ENCODE peak calls at places on chromosomes 4 and X, in nine cellular contexts. One of them, this sample, is unnamed.
A peak's percentile ranks its signal among the peaks of the same experiment; 100 is the strongest.

GRCh38 chr4:156778606-156779005 is 193.0 kb downstream of the PDGFC start:
- DNase-seq in stomach: no peak
- DNase-seq in sigmoid colon: no peak
- DNase-seq in H1: no peak
- DNase-seq in GM12878: no peak
- DNase-seq in HCT116: no peak
- DNase-seq in HL-60: no peak
- DNase-seq in breast epithelium: no peak
- DNase-seq in prostate gland: no peak
- DNase-seq in this sample: no peak

GRCh38 chr4:182752158-182752910 is 164.9 kb downstream of the DCTD start:
- DNase-seq in stomach: no peak
- DNase-seq in sigmoid colon: no peak
- DNase-seq in H1: no peak
- DNase-seq in GM12878: no peak
- DNase-seq in HCT116: no peak
- DNase-seq in HL-60: no peak
- DNase-seq in breast epithelium: no peak
- DNase-seq in prostate gland: no peak
- DNase-seq in this sample: no peak

GRCh38 chrX:110541266-110541665 is 182.6 kb downstream of the RTL9 start:
- DNase-seq in stomach: no peak
- DNase-seq in sigmoid colon: no peak
- DNase-seq in H1: no peak
- DNase-seq in GM12878: no peak
- DNase-seq in HCT116: no peak
- DNase-seq in HL-60: no peak
- DNase-seq in breast epithelium: no peak
- DNase-seq in prostate gland: no peak
- DNase-seq in this sample: no peak

GRCh38 chrX:44494357-44494756 is 48.3 kb downstream of the FUNDC1 start:
- DNase-seq in stomach: no peak
- DNase-seq in sigmoid colon: no peak
- DNase-seq in H1: no peak
- DNase-seq in GM12878: no peak
- DNase-seq in HCT116: no peak
- DNase-seq in HL-60: no peak
- DNase-seq in breast epithelium: no peak
- DNase-seq in prostate gland: no peak
- DNase-seq in this sample: no peak

GRCh38 chr4:122873752-122874151 is 47.1 kb downstream of the FGF2 start:
- DNase-seq in stomach: no peak
- DNase-seq in sigmoid colon: no peak
- DNase-seq in H1: no peak
- DNase-seq in GM12878: no peak
- DNase-seq in HCT116: no peak
- DNase-seq in HL-60: no peak
- DNase-seq in breast epithelium: no peak
- DNase-seq in prostate gland: no peak
- DNase-seq in this sample: no peak

GRCh38 chr4:55851885-55852284 is 1.6 kb upstream of the EXOC1 start:
- DNase-seq in stomach: no peak
- DNase-seq in sigmoid colon: no peak
- DNase-seq in H1: no peak
- DNase-seq in GM12878: no peak
- DNase-seq in HCT116: no peak
- DNase-seq in HL-60: no peak
- DNase-seq in breast epithelium: no peak
- DNase-seq in prostate gland: no peak
- DNase-seq in this sample: no peak

GRCh38 chr4:56424697-56425514 is 10.5 kb downstream of the PPAT start:
- DNase-seq in stomach: peak; percentile 32
- DNase-seq in sigmoid colon: no peak
- DNase-seq in H1: no peak
- DNase-seq in GM12878: no peak
- DNase-seq in HCT116: no peak
- DNase-seq in HL-60: no peak
- DNase-seq in breast epithelium: no peak
- DNase-seq in prostate gland: peak; percentile 32
- DNase-seq in this sample: no peak

GRCh38 chr4:168848977-168849687 is 160.9 kb downstream of the CBR4 start:
- DNase-seq in stomach: no peak
- DNase-seq in sigmoid colon: no peak
- DNase-seq in H1: no peak
- DNase-seq in GM12878: no peak
- DNase-seq in HCT116: no peak
- DNase-seq in HL-60: no peak
- DNase-seq in breast epithelium: no peak
- DNase-seq in prostate gland: no peak
- DNase-seq in this sample: no peak

GRCh38 chr4:152673489-152673888 is 6.3 kb downstream of the TMEM154 start:
- DNase-seq in stomach: no peak
- DNase-seq in sigmoid colon: no peak
- DNase-seq in H1: no peak
- DNase-seq in GM12878: no peak
- DNase-seq in HCT116: no peak
- DNase-seq in HL-60: no peak
- DNase-seq in breast epithelium: no peak
- DNase-seq in prostate gland: no peak
- DNase-seq in this sample: no peak
- H3K27ac ChIP-seq in stomach: no peak overlapping the region
- H3K27ac ChIP-seq in sigmoid colon: no peak overlapping the region
- H3K27ac ChIP-seq in H1: no peak overlapping the region
- H3K27ac ChIP-seq in GM12878: no peak overlapping the region
- H3K27ac ChIP-seq in HCT116: no peak overlapping the region
- H3K27ac ChIP-seq in HL-60: no peak overlapping the region
- H3K27ac ChIP-seq in breast epithelium: no peak overlapping the region
- H3K27ac ChIP-seq in prostate gland: no peak overlapping the region
- H3K27ac ChIP-seq in this sample: no peak overlapping the region

GRCh38 chr4:85478576-85478975 is 3.6 kb downstream of the ARHGAP24 start:
- DNase-seq in stomach: no peak
- DNase-seq in sigmoid colon: no peak
- DNase-seq in H1: no peak
- DNase-seq in GM12878: no peak
- DNase-seq in HCT116: no peak
- DNase-seq in HL-60: no peak
- DNase-seq in breast epithelium: no peak
- DNase-seq in prostate gland: no peak
- DNase-seq in this sample: no peak

GRCh38 chr4:85474356-85474755 is 594 bp upstream of the ARHGAP24 start:
- DNase-seq in stomach: no peak
- DNase-seq in sigmoid colon: no peak
- DNase-seq in H1: no peak
- DNase-seq in GM12878: no peak
- DNase-seq in HCT116: no peak
- DNase-seq in HL-60: no peak
- DNase-seq in breast epithelium: no peak
- DNase-seq in prostate gland: no peak
- DNase-seq in this sample: no peak

GRCh38 chr4:85475631-85476233 is 782 bp downstream of the ARHGAP24 start:
- DNase-seq in stomach: no peak
- DNase-seq in sigmoid colon: no peak
- DNase-seq in H1: no peak
- DNase-seq in GM12878: no peak
- DNase-seq in HCT116: no peak
- DNase-seq in HL-60: no peak
- DNase-seq in breast epithelium: no peak
- DNase-seq in prostate gland: no peak
- DNase-seq in this sample: no peak

GRCh38 chr4:85477538-85477937 is 2.6 kb downstream of the ARHGAP24 start:
- DNase-seq in stomach: no peak
- DNase-seq in sigmoid colon: no peak
- DNase-seq in H1: no peak
- DNase-seq in GM12878: no peak
- DNase-seq in HCT116: no peak
- DNase-seq in HL-60: no peak
- DNase-seq in breast epithelium: no peak
- DNase-seq in prostate gland: no peak
- DNase-seq in this sample: no peak

DNA sequence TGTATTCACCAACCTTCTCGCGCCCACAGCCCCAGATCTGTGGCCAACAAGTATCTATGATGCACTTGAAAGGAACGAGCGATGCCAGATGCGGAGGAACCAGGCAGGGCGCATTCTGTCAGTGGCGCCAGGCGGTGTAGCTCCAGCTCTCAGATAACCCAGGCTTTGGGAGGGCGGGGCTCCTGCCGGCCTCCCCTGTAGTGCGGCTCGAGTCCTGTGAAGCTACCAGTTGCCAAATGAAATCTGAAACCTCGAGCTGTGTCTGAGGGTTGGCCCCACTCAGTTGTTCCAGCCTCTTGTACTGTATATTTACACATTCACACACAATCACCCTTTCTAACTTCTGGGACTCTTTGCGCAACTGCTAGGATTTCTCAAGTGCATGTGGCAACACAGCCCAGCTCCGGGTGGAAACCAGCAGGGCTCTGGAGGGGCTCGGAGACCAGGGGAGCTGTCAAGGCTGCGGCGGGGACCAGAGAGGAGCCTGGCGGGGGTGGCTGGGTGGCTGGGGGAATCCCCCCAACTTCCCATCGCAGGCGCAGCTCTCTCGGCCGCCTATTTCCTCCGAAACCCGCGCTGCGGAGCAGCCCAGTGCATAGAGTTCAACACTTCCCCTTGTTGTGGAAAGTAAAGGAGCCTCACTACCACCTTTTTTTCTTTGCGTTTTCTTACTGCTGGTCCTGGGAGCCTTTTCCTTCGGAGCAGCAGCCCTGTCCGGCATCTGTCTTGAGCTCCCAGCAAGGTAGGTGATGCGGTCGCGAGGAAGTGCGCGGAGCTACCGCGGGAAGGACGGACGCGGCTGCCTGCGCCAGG is at the start of gene ARHGAP24:
- DNase-seq in stomach: peak; percentile 91
- DNase-seq in sigmoid colon: peak; percentile 91
- DNase-seq in H1: peak; percentile 73
- DNase-seq in GM12878: peak; percentile 51
- DNase-seq in HCT116: peak; percentile 70
- DNase-seq in HL-60: peak; percentile 62
- DNase-seq in breast epithelium: peak; percentile 54
- DNase-seq in prostate gland: peak; percentile 81
- DNase-seq in this sample: peak; percentile 95
- TF ChIP-seq POLR2AphosphoS5 in stomach: peak; percentile 91
- TF ChIP-seq POLR2AphosphoS5 in sigmoid colon: peak; percentile 60
- TF ChIP-seq POLR2AphosphoS5 in H1: no peak
- TF ChIP-seq POLR2AphosphoS5 in GM12878: no peak
- TF ChIP-seq POLR2AphosphoS5 in HCT116: peak; percentile 21
- TF ChIP-seq POLR2AphosphoS5 in HL-60: peak; percentile 74
- TF ChIP-seq POLR2AphosphoS5 in breast epithelium: no peak
- TF ChIP-seq POLR2AphosphoS5 in prostate gland: peak; percentile 72
- TF ChIP-seq POLR2AphosphoS5 in this sample: peak; percentile 74

DNA sequence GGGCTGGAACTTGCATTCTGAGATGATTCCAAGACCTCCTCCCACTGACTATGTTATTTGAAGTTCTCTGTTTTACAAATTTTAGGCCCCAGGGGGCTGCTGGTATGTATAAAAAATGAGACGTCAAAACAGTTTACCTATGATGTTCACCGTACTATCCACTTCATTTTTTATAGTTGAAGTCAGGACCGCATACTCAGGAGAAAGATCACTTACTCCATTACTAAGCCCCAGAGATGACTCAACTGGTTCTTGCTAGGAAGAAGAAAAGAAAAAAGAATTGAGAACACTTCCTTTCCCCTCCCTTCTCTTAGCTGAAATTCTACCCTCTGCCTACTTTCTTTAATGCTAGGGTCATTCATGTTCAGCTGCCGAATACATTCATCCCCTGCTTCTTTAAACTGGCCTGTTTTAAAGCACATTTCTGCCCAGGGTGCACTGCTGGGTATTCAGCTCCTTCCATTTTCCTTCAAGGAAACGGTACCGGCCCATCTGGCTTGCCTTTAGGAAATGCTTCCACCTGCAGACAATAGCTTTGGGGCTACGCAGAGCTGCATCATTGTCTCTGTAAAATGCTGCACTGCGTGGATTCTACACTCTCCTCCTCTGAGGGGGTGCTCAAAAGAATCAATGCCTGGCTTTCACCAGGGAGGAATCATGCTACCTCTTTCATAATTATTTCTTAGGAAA is 66.2 kb downstream of the IRF2 start:
- DNase-seq in stomach: no peak
- DNase-seq in sigmoid colon: no peak
- DNase-seq in H1: no peak
- DNase-seq in GM12878: no peak
- DNase-seq in HCT116: no peak
- DNase-seq in HL-60: no peak
- DNase-seq in breast epithelium: no peak
- DNase-seq in prostate gland: no peak
- DNase-seq in this sample: no peak
- H3K27ac ChIP-seq in stomach: peak overlapping the region; percentile 82
- H3K27ac ChIP-seq in sigmoid colon: peak overlapping the region; percentile 28
- H3K27ac ChIP-seq in H1: no peak overlapping the region
- H3K27ac ChIP-seq in GM12878: no peak overlapping the region
- H3K27ac ChIP-seq in HCT116: no peak overlapping the region
- H3K27ac ChIP-seq in HL-60: no peak overlapping the region
- H3K27ac ChIP-seq in breast epithelium: peak overlapping the region; percentile 75
- H3K27ac ChIP-seq in prostate gland: peak overlapping the region; percentile 91
- H3K27ac ChIP-seq in this sample: peak overlapping the region; percentile 61

DNA sequence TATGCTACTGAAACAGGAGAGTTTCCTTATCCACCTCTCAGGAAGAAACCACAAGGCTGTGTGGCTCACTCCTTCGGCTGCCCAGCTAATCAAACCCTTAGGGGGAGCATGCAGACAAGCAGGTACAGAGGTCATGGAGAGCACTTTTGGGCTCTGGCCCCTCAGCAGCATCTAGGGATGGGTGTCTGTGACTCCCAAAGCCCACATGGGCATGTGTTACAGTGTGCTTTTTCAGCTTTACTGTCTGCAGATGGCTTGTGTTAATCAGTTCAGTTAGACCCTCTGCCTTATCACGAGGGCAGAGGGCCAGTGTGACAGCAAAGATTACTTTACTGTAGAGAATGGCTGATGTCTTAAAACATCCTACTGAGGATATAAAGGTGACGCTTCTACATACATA is 447.4 kb downstream of the PCDH10 start:
- DNase-seq in stomach: no peak
- DNase-seq in sigmoid colon: no peak
- DNase-seq in H1: no peak
- DNase-seq in GM12878: no peak
- DNase-seq in HCT116: no peak
- DNase-seq in HL-60: no peak
- DNase-seq in breast epithelium: no peak
- DNase-seq in prostate gland: no peak
- DNase-seq in this sample: no peak
- TF ChIP-seq POLR2AphosphoS5 in stomach: no peak
- TF ChIP-seq POLR2AphosphoS5 in sigmoid colon: no peak
- TF ChIP-seq POLR2AphosphoS5 in H1: no peak
- TF ChIP-seq POLR2AphosphoS5 in GM12878: no peak
- TF ChIP-seq POLR2AphosphoS5 in HCT116: no peak
- TF ChIP-seq POLR2AphosphoS5 in HL-60: no peak
- TF ChIP-seq POLR2AphosphoS5 in breast epithelium: no peak
- TF ChIP-seq POLR2AphosphoS5 in prostate gland: no peak
- TF ChIP-seq POLR2AphosphoS5 in this sample: no peak

This sample was measured in esophagus muscularis mucosa.